ENCODE peak calls at places on chromosomes 12 and 14, in six cellular contexts. U, W, T, P, C and D are unnamed samples.

GRCh38 chr12:123126294-123127144 is 24.4 kb downstream of the PITPNM2 start:
- DNase-seq in U (peak; percentile 99), W (peak; percentile 90), T (no peak), P (no peak), C (no peak), D (no peak)

GRCh38 chr12:123242083-123242904 is 9.1 kb downstream of the MTRFR start:
- DNase-seq in U (no peak), W (no peak), T (no peak), P (no peak), C (no peak), D (no peak)

GRCh38 chr14:34013714-34014055 is 62.8 kb upstream of the EGLN3 start:
- DNase-seq in U (no peak), W (no peak), T (no peak), P (no peak), C (no peak), D (no peak)

GRCh38 chr12:122547330-122547729 is 20.3 kb downstream of the KNTC1 start:
- DNase-seq in U (no peak), W (no peak), T (no peak), P (no peak), C (no peak), D (no peak)

GRCh38 chr12:46702581-46703344 is 123.0 kb downstream of the SLC38A4 start:
- DNase-seq in U (peak; percentile 30), W (no peak), T (no peak), P (peak; percentile 63), C (no peak), D (peak; percentile 29)

GRCh38 chr12:41485203-41485602 is 297.1 kb downstream of the PDZRN4 start:
- DNase-seq in U (no peak), W (no peak), T (no peak), P (no peak), C (no peak), D (no peak)

GRCh38 chr12:39892146-39892545 is 213.7 kb downstream of the SLC2A13 start:
- DNase-seq in U (peak; percentile 11), W (no peak), T (no peak), P (no peak), C (no peak), D (no peak)

GRCh38 chr12:4579305-4580097 is 17.5 kb downstream of the DYRK4 start:
- DNase-seq in U (peak; percentile 30), W (peak; percentile 6), T (no peak), P (no peak), C (peak; percentile 31), D (peak; percentile 38)

GRCh38 chr12:104643921-104644669 is 187.3 kb downstream of the CHST11 start:
- DNase-seq in U (no peak), W (no peak), T (no peak), P (no peak), C (no peak), D (no peak)

GRCh38 chr14:64721391-64721791 is 17.2 kb downstream of the PLEKHG3 start:
- DNase-seq in U (peak; percentile 76), W (no peak), T (no peak), P (peak; percentile 67), C (no peak), D (no peak)

GRCh38 chr14:56608682-56609081 is 29.1 kb downstream of the TMEM260 start:
- DNase-seq in U (no peak), W (peak; percentile 53), T (no peak), P (no peak), C (no peak), D (no peak)

GRCh38 chr14:94331462-94331861 is 8.3 kb upstream of the SERPINA6 start:
- DNase-seq in U (no peak), W (no peak), T (no peak), P (no peak), C (no peak), D (no peak)

GRCh38 chr12:122096591-122097149 is 18.1 kb downstream of the MLXIP start:
- DNase-seq in U (peak; percentile 75), W (no peak), T (no peak), P (peak; percentile 49), C (no peak), D (no peak)

GRCh38 chr12:53103860-53104305 is 597 bp downstream of the SOAT2 start:
- DNase-seq in U (no peak), W (no peak), T (no peak), P (no peak), C (no peak), D (no peak)

GRCh38 chr14:38790916-38791315 is 312.1 kb downstream of the SEC23A start:
- DNase-seq in U (no peak), W (no peak), T (no peak), P (no peak), C (no peak), D (no peak)

GRCh38 chr12:67068773-67069450 is 200.2 kb upstream of the CAND1 start:
- DNase-seq in U (peak; percentile 12), W (peak; percentile 14), T (peak; percentile 50), P (peak; percentile 56), C (peak; percentile 66), D (peak; percentile 66)

GRCh38 chr12:106305376-106305775 is 2.8 kb downstream of the TCP11L2 start:
- DNase-seq in U (no peak), W (no peak), T (no peak), P (no peak), C (no peak), D (no peak)

GRCh38 chr14:36845346-36846042 is 183.8 kb downstream of the PAX9 start:
- DNase-seq in U (no peak), W (no peak), T (no peak), P (no peak), C (no peak), D (no peak)

GRCh38 chr14:77281852-77282251 is 10.8 kb upstream of the NGB start:
- DNase-seq in U (no peak), W (no peak), T (no peak), P (no peak), C (no peak), D (no peak)

GRCh38 chr14:26199599-26200370 is 398.0 kb downstream of the NOVA1 start:
- DNase-seq in U (peak; percentile 91), W (no peak), T (no peak), P (no peak), C (no peak), D (peak; percentile 6)

GRCh38 chr12:103632554-103633216 is 45.6 kb downstream of the STAB2 start:
- DNase-seq in U (peak; percentile 58), W (peak; percentile 80), T (peak; percentile 55), P (peak; percentile 45), C (peak; percentile 91), D (peak; percentile 58)

GRCh38 chr14:93965287-93965821 is 11.0 kb downstream of the ASB2 start:
- DNase-seq in U (peak; percentile 93), W (no peak), T (no peak), P (no peak), C (no peak), D (no peak)

GRCh38 chr12:48104531-48104930 is 1.3 kb downstream of the SENP1 start:
- DNase-seq in U (no peak), W (no peak), T (no peak), P (no peak), C (no peak), D (no peak)

GRCh38 chr12:53174881-53175491 is 5.5 kb upstream of the ZNF740 start:
- DNase-seq in U (peak; percentile 59), W (peak; percentile 44), T (peak; percentile 7), P (no peak), C (no peak), D (peak; percentile 12)

GRCh38 chr14:23061995-23062394 is 4.7 kb upstream of the CDH24 start:
- DNase-seq in U (peak; percentile 94), W (peak; percentile 67), T (no peak), P (peak; percentile 79), C (no peak), D (no peak)

GRCh38 chr14:34064349-34064748 is 113.5 kb upstream of the EGLN3 start:
- DNase-seq in U (peak; percentile 93), W (no peak), T (no peak), P (peak; percentile 85), C (no peak), D (no peak)

GRCh38 chr14:68789002-68789797 is 3.7 kb downstream of the ZFP36L1 start:
- DNase-seq in U (peak; percentile 70), W (peak; percentile 78), T (peak; percentile 70), P (peak; percentile 89), C (peak; percentile 90), D (no peak)

GRCh38 chr12:108482717-108483212 is 32.3 kb upstream of the FICD start:
- DNase-seq in U (peak; percentile 2), W (peak; percentile 22), T (no peak), P (no peak), C (no peak), D (no peak)

GRCh38 chr12:12717586-12718381 is 616 bp downstream of the CDKN1B start:
- DNase-seq in U (no peak), W (no peak), T (peak; percentile 46), P (no peak), C (peak; percentile 33), D (no peak)

GRCh38 chr14:32564591-32564990 is 235.5 kb downstream of the AKAP6 start:
- DNase-seq in U (no peak), W (no peak), T (no peak), P (no peak), C (no peak), D (no peak)

GRCh38 chr12:113133036-113133435 is 2.5 kb downstream of the RASAL1 start:
- DNase-seq in U (no peak), W (no peak), T (no peak), P (no peak), C (no peak), D (no peak)

GRCh38 chr12:132379996-132380395 is 50.6 kb upstream of the GALNT9 start:
- DNase-seq in U (no peak), W (no peak), T (no peak), P (no peak), C (no peak), D (no peak)

GRCh38 chr14:34912182-34912581 is 37.0 kb upstream of the BAZ1A start:
- DNase-seq in U (peak; percentile 12), W (no peak), T (no peak), P (no peak), C (no peak), D (no peak)